ENCODE peak calls at places on chromosomes 6 and 20, in seven cellular contexts. W is CD4-positive, alpha-beta T cell; P is uterus; X is heart right ventricle; T is cardiac muscle cell; K is fibroblast of lung; I is CD8-positive, alpha-beta T cell. M is an unnamed sample.

GRCh38 chr6:125163811-125164210 is 10.2 kb downstream of the TPD52L1 start:
- DNase-seq in T (no peak), P (no peak), I (no peak), W (no peak), X (no peak), K (no peak), M (no peak)

GRCh38 chr6:55176958-55177357 is 2.6 kb downstream of the HCRTR2 start:
- DNase-seq in W (no peak), T (peak), I (no peak), P (no peak), X (no peak), K (peak), M (no peak)

GRCh38 chr6:142945446-142946180 is 637 bp upstream of the HIVEP2 start:
- DNase-seq in I (peak), P (no peak), X (peak), W (peak), K (no peak), T (no peak), M (peak)

GRCh38 chr20:43846516-43846905 is 68.1 kb upstream of the TOX2 start:
- DNase-seq in X (no peak), W (no peak), K (no peak), T (no peak), P (no peak), I (no peak), M (no peak)

GRCh38 chr6:33118525-33119123 is 42.8 kb downstream of the HLA-DPB1 start:
- DNase-seq in W (no peak), X (no peak), P (no peak), K (peak), T (peak), I (no peak), M (no peak)

GRCh38 chr6:157036245-157036681 is 259.1 kb downstream of the ARID1B start:
- DNase-seq in T (peak), I (no peak), X (no peak), K (peak), P (no peak), W (no peak), M (no peak)

GRCh38 chr6:156949376-156949775 is 172.2 kb downstream of the ARID1B start:
- DNase-seq in P (no peak), W (no peak), T (peak), K (peak), X (no peak), I (no peak), M (no peak)

GRCh38 chr6:13184089-13184468 is 144.3 kb downstream of the TBC1D7 start:
- DNase-seq in K (no peak), W (no peak), T (no peak), I (no peak), X (no peak), P (no peak), M (no peak)

GRCh38 chr6:149990109-149990671 is 26.4 kb downstream of the ULBP1 start:
- DNase-seq in T (no peak), X (no peak), W (no peak), I (peak), K (no peak), P (no peak), M (no peak)

GRCh38 chr20:11108102-11108842 is 434.5 kb upstream of the JAG1 start:
- DNase-seq in P (no peak), T (peak), I (no peak), K (peak), W (no peak), X (peak), M (no peak)

GRCh38 chr6:6218246-6219085 is 102.0 kb downstream of the F13A1 start:
- DNase-seq in K (no peak), I (no peak), T (no peak), P (no peak), W (no peak), X (no peak), M (no peak)

GRCh38 chr6:72522735-72523141 is 99.1 kb upstream of the KCNQ5 start:
- DNase-seq in W (no peak), P (no peak), K (no peak), T (no peak), I (peak), X (no peak), M (no peak)

GRCh38 chr20:38573381-38573780 is 7.6 kb upstream of the ADIG start:
- DNase-seq in P (no peak), X (no peak), T (no peak), I (no peak), K (no peak), W (no peak), M (no peak)

DNA sequence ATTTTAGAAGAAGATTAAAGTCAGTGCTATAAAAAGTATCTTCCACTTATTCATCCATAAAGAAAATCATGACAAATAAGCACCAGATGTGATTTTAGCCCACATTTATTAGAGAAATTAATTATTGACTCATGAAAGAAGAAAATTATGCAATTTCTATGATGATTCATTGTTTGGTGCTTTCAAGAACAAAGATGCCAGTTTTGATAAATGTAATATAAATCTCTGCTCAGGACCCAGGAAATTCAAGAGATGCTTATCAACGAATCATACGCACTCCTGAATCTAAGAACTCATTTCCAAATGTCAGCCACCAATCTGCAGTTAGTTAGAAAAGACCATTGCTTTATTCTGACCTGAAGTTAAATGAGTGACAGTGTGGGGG is 211.4 kb downstream of the ARHGAP18 start:
- DNase-seq in X (no peak), W (no peak), P (no peak), K (peak), I (no peak), T (peak), M (no peak)
- H3K27ac ChIP-seq in X (no peak), W (no peak), P (no peak), K (no peak), I (no peak), T (no peak), M (no peak)

DNA sequence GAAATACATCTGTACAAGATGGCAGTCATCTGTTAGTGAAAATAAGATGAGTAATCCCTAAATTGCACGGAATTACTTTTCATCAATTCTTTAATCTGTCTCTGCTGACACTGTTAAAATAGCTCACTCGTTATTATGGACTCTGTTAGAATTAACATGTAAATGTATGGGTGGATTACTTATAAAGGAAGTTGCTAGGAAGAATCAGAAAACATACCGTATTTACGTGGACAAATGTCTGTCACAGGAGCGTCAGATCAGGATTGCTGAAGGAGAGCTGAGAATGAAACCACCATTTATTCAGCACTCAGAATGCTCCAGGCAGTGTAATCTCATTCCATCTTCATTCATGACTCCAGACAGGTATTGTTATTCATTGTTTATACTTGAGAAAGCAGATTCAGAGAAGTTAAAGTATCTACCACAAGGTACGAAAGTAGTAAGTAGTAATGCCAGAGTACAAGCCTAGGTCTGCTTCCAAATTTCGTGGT is 1.3 kb upstream of the LCA5 start:
- DNase-seq in X (no peak), W (no peak), I (no peak), K (peak), P (no peak), T (peak), M (no peak)
- H3K27ac ChIP-seq in X (peak), W (no peak), I (no peak), K (peak), P (peak), T (no peak), M (peak)

DNA sequence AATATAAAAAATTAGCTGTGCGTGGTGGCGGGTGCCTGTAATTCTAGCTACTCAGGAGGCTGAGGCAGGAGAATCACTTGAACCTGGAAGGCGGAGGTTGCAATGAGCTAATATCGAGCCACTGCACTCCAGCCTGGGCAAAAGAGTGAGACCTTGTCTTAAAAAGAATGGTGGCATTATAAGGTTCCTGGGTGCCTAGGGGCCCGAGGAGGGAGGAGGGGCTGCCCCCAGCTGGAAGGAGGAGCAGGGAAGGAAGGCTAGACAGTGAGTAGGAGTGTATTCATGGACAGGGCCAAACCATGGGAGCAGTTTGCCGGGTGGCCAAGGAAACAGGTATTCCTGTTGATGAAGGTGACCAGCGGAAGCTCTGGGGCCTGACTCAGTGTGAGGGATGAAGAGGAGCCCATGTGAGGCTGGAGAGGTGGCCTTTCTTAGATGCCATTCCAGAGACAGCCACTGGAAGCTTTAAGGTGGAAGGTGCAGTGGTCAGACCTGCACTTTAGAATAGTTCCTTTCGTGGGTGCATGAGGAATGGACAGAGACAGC is 24.2 kb downstream of the MANBAL start:
- DNase-seq in K (no peak), X (no peak), T (no peak), W (no peak), I (no peak), P (no peak), M (no peak)
- H3K27ac ChIP-seq in K (peak), X (peak), T (peak), W (no peak), I (no peak), P (peak), M (no peak)

GRCh38 chr6:105111871-105112270 is 67.9 kb downstream of the POPDC3 start:
- DNase-seq in W (no peak), T (no peak), X (no peak), P (no peak), K (no peak), I (no peak), M (no peak)

GRCh38 chr6:105116150-105116549 is 63.7 kb downstream of the POPDC3 start:
- DNase-seq in W (no peak), I (no peak), X (no peak), K (no peak), T (no peak), P (no peak), M (no peak)

GRCh38 chr6:105111093-105111492 is 68.7 kb downstream of the POPDC3 start:
- DNase-seq in P (no peak), T (no peak), K (no peak), W (no peak), X (no peak), I (no peak), M (no peak)

GRCh38 chr6:105112577-105112976 is 67.2 kb downstream of the POPDC3 start:
- DNase-seq in T (peak), X (no peak), K (no peak), I (no peak), W (no peak), P (no peak), M (no peak)

DNA sequence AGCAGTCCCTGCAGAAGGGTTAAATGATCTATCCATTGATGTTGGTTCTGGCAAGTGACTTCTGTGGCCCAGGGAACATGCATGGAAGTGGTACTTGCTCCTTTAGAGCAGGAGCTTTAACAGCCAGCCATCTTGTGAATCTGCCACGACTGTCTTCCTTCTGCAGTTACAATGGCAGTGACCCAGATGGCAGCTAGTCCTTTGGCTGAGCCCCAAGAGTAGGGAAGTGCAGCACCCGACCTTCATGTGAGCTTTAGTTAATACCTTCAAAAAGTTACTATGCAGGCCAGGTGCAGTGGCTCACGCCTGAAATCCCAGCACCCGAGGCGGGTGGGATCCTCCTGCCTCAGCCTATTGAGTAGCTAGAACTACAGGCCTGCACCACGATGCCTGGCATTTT is 66.4 kb downstream of the POPDC3 start:
- DNase-seq in I (no peak), X (no peak), P (no peak), K (no peak), W (no peak), T (no peak), M (no peak)
- H3K27ac ChIP-seq in I (no peak), X (no peak), P (no peak), K (no peak), W (no peak), T (no peak), M (no peak)

GRCh38 chr6:18432619-18433018 is 45.5 kb downstream of the RNF144B start:
- DNase-seq in T (no peak), K (no peak), X (no peak), I (no peak), W (no peak), P (no peak), M (no peak)
- H3K27ac ChIP-seq in T (no peak), K (no peak), X (no peak), I (no peak), W (no peak), P (no peak), M (no peak)

GRCh38 chr6:138540468-138540867 is 41.2 kb upstream of the NHSL1 start:
- DNase-seq in T (peak), P (no peak), I (no peak), K (peak), W (no peak), X (no peak), M (no peak)
- H3K27ac ChIP-seq in T (peak), P (no peak), I (no peak), K (peak), W (no peak), X (peak), M (no peak)

DNA sequence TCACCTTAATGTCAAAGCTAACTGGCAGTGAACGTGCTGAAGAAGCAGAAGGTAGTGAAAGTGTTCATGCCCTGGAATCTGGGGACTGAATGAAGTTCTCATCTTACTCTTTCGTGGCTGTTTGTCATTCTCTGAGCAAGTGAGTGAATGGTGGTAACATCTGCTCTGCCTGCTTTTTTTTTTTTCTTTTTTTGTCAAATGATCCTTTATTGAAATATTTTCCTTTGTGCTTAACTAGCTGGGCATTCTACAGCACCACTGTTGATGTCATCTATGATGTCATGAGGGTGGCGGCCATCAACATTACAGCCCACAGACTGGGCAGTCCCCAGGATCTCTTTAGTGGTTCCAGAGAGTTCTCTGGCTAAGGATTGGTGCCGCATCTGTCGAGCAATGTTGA is 65.2 kb downstream of the RIN2 start:
- DNase-seq in X (no peak), I (no peak), P (no peak), K (peak), T (no peak), W (no peak), M (no peak)
- H3K27ac ChIP-seq in X (peak), I (no peak), P (no peak), K (no peak), T (no peak), W (no peak), M (no peak)